ENCODE peak calls at places on chromosomes 2 and 18, in seven cellular contexts. T, F, B, A, C, V and I are unnamed samples.

GRCh38 chr2:37585982-37586621 is 85.3 kb downstream of the CDC42EP3 start:
- DNase-seq in V (peak; percentile 96), B (no peak), F (peak; percentile 92), A (peak; percentile 94), C (peak; percentile 68), T (peak; percentile 98), I (peak; percentile 86)

GRCh38 chr2:237939251-237939650 is 27.6 kb upstream of the UBE2F start:
- DNase-seq in T (no peak), A (no peak), V (no peak), C (no peak), F (no peak), B (no peak), I (peak; percentile 75)

GRCh38 chr2:112204411-112204810 is 50.4 kb downstream of the ZC3H8 start:
- DNase-seq in B (no peak), C (no peak), V (peak; percentile 34), T (no peak), F (no peak), A (no peak), I (peak; percentile 34)

GRCh38 chr2:29123584-29124349 is 8.6 kb downstream of the CLIP4 start:
- DNase-seq in V (peak; percentile 49), F (peak; percentile 91), A (peak; percentile 92), C (no peak), T (peak; percentile 93), B (no peak), I (peak; percentile 94)

GRCh38 chr2:239697765-239698164 is 296.9 kb upstream of the HDAC4 start:
- DNase-seq in C (no peak), V (no peak), T (no peak), F (no peak), B (peak; percentile 49), A (no peak), I (no peak)

GRCh38 chr2:27152796-27153464 is 4.1 kb downstream of the TCF23 start:
- DNase-seq in F (peak; percentile 37), C (no peak), V (no peak), A (peak; percentile 73), T (no peak), B (no peak), I (no peak)

GRCh38 chr2:142805244-142805643 is 72.2 kb upstream of the KYNU start:
- DNase-seq in C (no peak), A (no peak), B (no peak), F (no peak), V (no peak), T (no peak), I (no peak)

GRCh38 chr2:171688129-171688465 is 828 bp downstream of the DYNC1I2 start:
- DNase-seq in T (peak; percentile 23), F (no peak), V (no peak), C (no peak), A (no peak), B (peak; percentile 43), I (peak; percentile 47)

GRCh38 chr2:138078153-138078552 is 113.9 kb downstream of the HNMT start:
- DNase-seq in C (no peak), T (no peak), B (no peak), A (peak; percentile 11), F (no peak), V (no peak), I (no peak)

GRCh38 chr2:136060401-136060940 is 57.5 kb downstream of the CXCR4 start:
- DNase-seq in C (no peak), T (peak; percentile 4), B (no peak), A (no peak), F (no peak), V (no peak), I (peak; percentile 25)

GRCh38 chr2:181239400-181239799 is 217.8 kb upstream of the ITGA4 start:
- DNase-seq in B (no peak), C (no peak), V (no peak), A (no peak), T (no peak), F (no peak), I (no peak)

GRCh38 chr2:17271401-17271800 is 246.8 kb downstream of the RAD51AP2 start:
- DNase-seq in C (no peak), A (no peak), T (peak; percentile 71), V (no peak), B (no peak), F (no peak), I (no peak)

GRCh38 chr2:202178342-202178958 is 59.9 kb downstream of the SUMO1 start:
- DNase-seq in B (peak; percentile 43), A (peak; percentile 46), F (no peak), T (peak; percentile 47), C (peak; percentile 24), V (peak; percentile 70), I (peak; percentile 80)

GRCh38 chr2:129178356-129178755 is 801.1 kb upstream of the RAB6C start:
- DNase-seq in B (no peak), A (peak; percentile 81), V (no peak), T (peak; percentile 1), C (no peak), F (no peak), I (peak; percentile 29)

GRCh38 chr18:59517446-59518171 is 158.5 kb upstream of the LMAN1 start:
- DNase-seq in F (no peak), T (no peak), C (no peak), A (no peak), B (no peak), V (peak; percentile 21), I (no peak)

GRCh38 chr2:66667288-66667780 is 232.4 kb downstream of the MEIS1 start:
- DNase-seq in A (peak; percentile 15), C (no peak), F (no peak), B (no peak), T (no peak), V (no peak), I (no peak)

GRCh38 chr18:27954226-27954625 is 222.7 kb downstream of the CDH2 start:
- DNase-seq in F (no peak), C (no peak), V (no peak), A (peak; percentile 45), T (peak; percentile 84), B (no peak), I (peak; percentile 89)

GRCh38 chr2:222879602-222879933 is 18.7 kb downstream of the ACSL3 start:
- DNase-seq in A (no peak), B (no peak), C (no peak), T (no peak), F (no peak), V (no peak), I (no peak)
- H3K27ac ChIP-seq in A (peak overlapping the region; percentile 66), B (no peak overlapping the region), C (no peak overlapping the region), T (peak overlapping the region; percentile 23), F (peak overlapping the region; percentile 69), V (no peak overlapping the region), I (no peak overlapping the region)

DNA sequence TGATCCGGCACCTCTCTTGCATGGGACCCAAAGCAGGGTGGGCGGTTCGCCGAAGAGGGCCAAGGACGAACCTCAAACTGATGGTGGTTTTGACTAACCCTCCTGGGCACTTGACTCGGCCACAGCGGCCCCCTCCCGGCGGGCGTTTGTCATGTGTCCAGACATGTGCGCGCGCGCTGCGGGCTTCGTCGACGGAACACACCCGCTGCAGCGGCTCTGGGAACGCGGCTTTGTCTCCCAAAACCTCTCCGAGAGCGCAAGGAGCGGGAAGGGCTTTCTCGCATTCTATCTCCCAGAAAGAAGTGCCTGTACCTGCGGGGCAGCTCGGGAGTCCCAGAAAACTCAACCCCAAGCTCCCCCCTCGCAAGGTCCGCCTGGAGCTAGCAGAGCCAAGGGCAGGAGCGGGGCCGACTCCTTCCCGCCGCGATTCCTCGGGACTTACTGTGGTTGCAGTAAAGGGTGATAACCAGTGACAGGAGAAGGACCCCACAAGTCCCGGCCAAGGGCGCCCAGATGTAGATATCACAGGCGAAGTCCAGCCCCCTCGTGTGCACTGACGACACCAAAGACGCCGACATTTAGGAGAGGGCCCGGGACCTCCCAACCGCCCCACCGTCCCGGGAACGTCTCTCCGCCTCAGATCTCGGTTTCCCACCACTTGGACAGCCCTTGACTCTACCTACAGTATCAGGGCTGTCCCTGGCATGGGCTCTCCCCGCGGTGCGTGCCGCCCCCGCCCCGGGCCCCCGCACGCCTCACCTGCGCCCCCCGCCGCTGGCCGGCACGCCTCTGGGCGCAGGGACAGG is 1.6 kb downstream of the CD8A start:
- DNase-seq in B (no peak), A (peak; percentile 9), F (no peak), C (no peak), T (no peak), V (no peak), I (no peak)
- TF ChIP-seq EZH2 in B (no peak), A (peak; percentile 71), F (no peak), C (no peak), T (peak; percentile 89), V (peak; percentile 90), I (peak; percentile 50)

DNA sequence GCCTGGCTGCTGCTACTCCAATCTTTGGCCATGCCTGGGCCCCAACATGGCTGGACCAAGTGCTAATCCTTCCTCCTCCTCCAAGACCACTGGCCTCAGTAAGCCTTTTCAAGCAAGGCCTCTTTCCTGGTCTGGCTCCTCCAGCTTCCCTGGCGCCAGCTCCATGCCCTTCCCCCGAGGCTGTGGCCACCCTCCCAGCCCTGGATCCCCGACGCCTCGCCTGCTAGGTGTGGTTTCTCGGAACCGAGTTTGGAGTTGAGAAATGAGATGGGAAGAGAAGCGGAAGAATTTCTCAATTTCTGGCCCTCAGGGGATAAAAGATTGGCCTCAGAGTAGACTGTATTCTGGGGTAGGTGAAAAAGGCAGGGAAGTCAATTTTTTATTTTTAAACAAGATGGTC is 46.4 kb downstream of the ADCY3 start:
- DNase-seq in A (no peak), T (no peak), C (no peak), V (no peak), B (no peak), F (no peak), I (no peak)
- H3K27ac ChIP-seq in A (no peak overlapping the region), T (no peak overlapping the region), C (no peak overlapping the region), V (no peak overlapping the region), B (no peak overlapping the region), F (no peak overlapping the region), I (peak overlapping the region; percentile 18)

GRCh38 chr2:15939556-15939853 is 845 bp upstream of the MYCN start:
- DNase-seq in V (no peak), B (peak; percentile 58), A (peak; percentile 11), T (no peak), C (no peak), F (no peak), I (no peak)

GRCh38 chr2:15940661-15941482 is 522 bp downstream of the MYCN start:
- DNase-seq in V (peak; percentile 11), T (no peak), B (no peak), F (no peak), A (peak; percentile 46), C (no peak), I (no peak)

GRCh38 chr2:15941483-15941853 is 1.1 kb downstream of the MYCN start:
- DNase-seq in T (no peak), B (no peak), C (no peak), F (no peak), A (peak; percentile 16), V (no peak), I (no peak)

GRCh38 chr2:15938803-15939555 is 1.4 kb upstream of the MYCN start:
- DNase-seq in V (no peak), F (no peak), T (no peak), A (no peak), B (no peak), C (no peak), I (no peak)

DNA sequence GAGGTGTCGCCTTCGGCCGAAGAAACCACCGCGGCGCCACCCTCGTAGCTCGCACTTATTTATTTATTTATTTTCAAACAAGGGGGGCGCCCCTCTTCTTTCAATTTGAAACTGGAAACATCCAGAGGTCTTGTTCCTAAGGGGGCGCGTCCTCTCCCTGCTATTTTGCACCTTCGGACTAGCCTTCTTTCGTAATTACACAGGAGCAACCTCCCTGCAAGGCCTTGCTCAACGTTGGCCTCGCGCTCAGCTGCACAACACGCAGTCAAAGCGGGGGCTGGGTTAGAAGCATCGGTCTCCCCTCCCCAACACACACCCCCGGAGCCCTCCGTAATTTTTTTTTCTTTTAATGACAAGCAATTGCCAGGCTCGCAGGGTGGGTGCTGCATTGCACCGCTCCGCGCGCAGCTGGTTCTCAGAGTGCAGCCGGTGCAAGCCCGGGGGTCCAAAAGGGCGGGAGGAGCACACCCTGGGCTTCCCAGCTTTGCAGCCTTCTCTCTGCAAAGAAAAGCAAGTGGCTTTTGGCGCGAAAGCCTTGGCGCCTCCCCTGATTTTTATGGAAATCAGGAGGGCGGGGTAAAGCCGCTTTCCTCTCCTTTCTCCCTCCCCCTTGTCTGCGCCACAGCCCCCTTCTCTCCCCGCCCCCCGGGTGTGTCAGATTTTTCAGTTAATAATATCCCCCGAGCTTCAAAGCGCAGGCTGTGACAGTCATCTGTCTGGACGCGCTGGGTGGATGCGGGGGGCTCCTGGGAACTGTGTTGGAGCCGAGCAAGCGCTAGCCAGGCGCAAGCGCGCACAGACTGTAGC is at the start of gene MYCN:
- DNase-seq in C (no peak), V (peak; percentile 59), B (no peak), F (no peak), T (peak; percentile 6), A (peak; percentile 76), I (peak; percentile 33)
- TF ChIP-seq EZH2 in C (no peak), V (no peak), B (no peak), F (no peak), T (no peak), A (no peak), I (no peak)